ENCODE peak calls at places on chromosome 20, in six cellular contexts. Q is breast epithelium, F is IMR-90, M is heart left ventricle, H is ovary, R is A549. K is an unnamed sample. For H3K4me1, the result is how much of the 10 kb centered on the place peaks cover.

GRCh38 chr20:10786678-10787077 is 112.9 kb upstream of the JAG1 start:
- DNase-seq in Q (no peak), F (no peak), M (no peak), H (no peak), R (no peak), K (no peak)

GRCh38 chr20:12916699-12917098 is 92.1 kb upstream of the SPTLC3 start:
- DNase-seq in Q (no peak), F (no peak), M (no peak), H (no peak), R (no peak), K (no peak)

GRCh38 chr20:23303325-23304102 is 47.1 kb upstream of the NXT1 start:
- DNase-seq in Q (peak), F (no peak), M (no peak), H (no peak), R (no peak), K (no peak)

GRCh38 chr20:25553819-25554296 is 31.5 kb downstream of the NINL start:
- DNase-seq in Q (no peak), F (peak), M (no peak), H (peak), R (no peak), K (peak)

GRCh38 chr20:49397525-49397924 is 84.9 kb downstream of the KCNB1 start:
- DNase-seq in Q (no peak), F (peak), M (no peak), H (no peak), R (peak), K (no peak)

GRCh38 chr20:54237544-54237943 is 29.7 kb downstream of the PFDN4 start:
- DNase-seq in Q (no peak), F (no peak), M (no peak), H (no peak), R (no peak), K (no peak)

GRCh38 chr20:22004946-22005345 is 299.5 kb downstream of the PAX1 start:
- DNase-seq in Q (no peak), F (no peak), M (no peak), H (no peak), R (no peak), K (no peak)

GRCh38 chr20:8390500-8390899 is 258.4 kb downstream of the PLCB1 start:
- DNase-seq in Q (no peak), F (no peak), M (no peak), H (no peak), R (no peak), K (no peak)

GRCh38 chr20:54173653-54174451 is at the start of gene CYP24A1:
- DNase-seq in Q (no peak), F (no peak), M (no peak), H (no peak), R (peak), K (no peak)

GRCh38 chr20:54227751-54228150 is 19.9 kb downstream of the PFDN4 start:
- DNase-seq in Q (no peak), F (no peak), M (no peak), H (no peak), R (no peak), K (no peak)

GRCh38 chr20:20549699-20550098 is 162.7 kb downstream of the RALGAPA2 start:
- DNase-seq in Q (no peak), F (peak), M (no peak), H (no peak), R (peak), K (no peak)

GRCh38 chr20:49948178-49948577 is 12.0 kb downstream of the RNF114 start:
- DNase-seq in Q (no peak), F (peak), M (no peak), H (no peak), R (no peak), K (no peak)

GRCh38 chr20:45969712-45970634 is 2.0 kb downstream of the ZNF335 start:
- DNase-seq in Q (peak), F (peak), M (no peak), H (peak), R (peak), K (peak)

GRCh38 chr20:32993484-32994050 is 10.7 kb downstream of the SUN5 start:
- DNase-seq in Q (no peak), F (no peak), M (no peak), H (no peak), R (no peak), K (no peak)

GRCh38 chr20:40331249-40331648 is 357.8 kb downstream of the MAFB start:
- DNase-seq in Q (no peak), F (no peak), M (no peak), H (no peak), R (no peak), K (no peak)

GRCh38 chr20:2396241-2396814 is 15.6 kb downstream of the TGM6 start:
- DNase-seq in Q (no peak), F (no peak), M (no peak), H (no peak), R (no peak), K (no peak)

GRCh38 chr20:23156842-23157423 is 70.8 kb upstream of the CD93 start:
- DNase-seq in Q (no peak), F (no peak), M (no peak), H (no peak), R (no peak), K (no peak)

GRCh38 chr20:33316958-33317357 is 33.9 kb downstream of the BPIFB1 start:
- DNase-seq in Q (no peak), F (no peak), M (no peak), H (no peak), R (no peak), K (no peak)

GRCh38 chr20:44070139-44070900 is 116.7 kb downstream of the JPH2 start:
- DNase-seq in Q (no peak), F (no peak), M (no peak), H (no peak), R (no peak), K (no peak)

GRCh38 chr20:38635721-38636285 is 34.2 kb downstream of the ARHGAP40 start:
- DNase-seq in Q (no peak), F (peak), M (no peak), H (no peak), R (peak), K (no peak)

GRCh38 chr20:57663241-57663640 is 43.0 kb upstream of the ZBP1 start:
- DNase-seq in Q (peak), F (no peak), M (peak), H (peak), R (no peak), K (peak)

GRCh38 chr20:17809714-17810631 is 110.2 kb downstream of the BANF2 start:
- DNase-seq in Q (no peak), F (peak), M (no peak), H (no peak), R (no peak), K (no peak)

GRCh38 chr20:17969884-17970409 is 1.1 kb downstream of the MGME1 start:
- DNase-seq in Q (no peak), F (peak), M (peak), H (no peak), R (no peak), K (no peak)

GRCh38 chr20:301886-302848 is 4.8 kb downstream of the ZCCHC3 start:
- DNase-seq in Q (no peak), F (no peak), M (no peak), H (no peak), R (no peak), K (no peak)

GRCh38 chr20:46618316-46619110 is 32.7 kb downstream of the SLC13A3 start:
- DNase-seq in Q (no peak), F (no peak), M (no peak), H (no peak), R (no peak), K (no peak)

GRCh38 chr20:25227317-25227831 is 20.5 kb upstream of the PYGB start:
- DNase-seq in Q (no peak), F (peak), M (no peak), H (no peak), R (peak), K (peak)

GRCh38 chr20:42701948-42702347 is 487.8 kb downstream of the PTPRT start:
- DNase-seq in Q (no peak), F (no peak), M (no peak), H (no peak), R (no peak), K (no peak)

GRCh38 chr20:1240549-1240948 is 14.7 kb downstream of the RAD21L1 start:
- DNase-seq in Q (no peak), F (no peak), M (no peak), H (no peak), R (no peak), K (no peak)

GRCh38 chr20:21571841-21572690 is 58.2 kb upstream of the NKX2-2 start:
- DNase-seq in Q (no peak), F (no peak), M (no peak), H (no peak), R (no peak), K (no peak)

GRCh38 chr20:32626407-32626806 is 41.3 kb upstream of the NOL4L start:
- DNase-seq in Q (no peak), F (no peak), M (no peak), H (no peak), R (no peak), K (no peak)

GRCh38 chr20:59830107-59831023 is 103.1 kb downstream of the SYCP2 start:
- DNase-seq in Q (no peak), F (no peak), M (no peak), H (no peak), R (no peak), K (no peak)

GRCh38 chr20:59828478-59829414 is 104.7 kb downstream of the SYCP2 start:
- DNase-seq in Q (peak), F (no peak), M (no peak), H (no peak), R (no peak), K (no peak)

GRCh38 chr20:59831024-59831900 is 102.2 kb downstream of the SYCP2 start:
- DNase-seq in Q (peak), F (no peak), M (no peak), H (no peak), R (no peak), K (no peak)

GRCh38 chr20:59827138-59828056 is 106.0 kb downstream of the SYCP2 start:
- DNase-seq in Q (peak), F (no peak), M (no peak), H (no peak), R (no peak), K (no peak)

DNA sequence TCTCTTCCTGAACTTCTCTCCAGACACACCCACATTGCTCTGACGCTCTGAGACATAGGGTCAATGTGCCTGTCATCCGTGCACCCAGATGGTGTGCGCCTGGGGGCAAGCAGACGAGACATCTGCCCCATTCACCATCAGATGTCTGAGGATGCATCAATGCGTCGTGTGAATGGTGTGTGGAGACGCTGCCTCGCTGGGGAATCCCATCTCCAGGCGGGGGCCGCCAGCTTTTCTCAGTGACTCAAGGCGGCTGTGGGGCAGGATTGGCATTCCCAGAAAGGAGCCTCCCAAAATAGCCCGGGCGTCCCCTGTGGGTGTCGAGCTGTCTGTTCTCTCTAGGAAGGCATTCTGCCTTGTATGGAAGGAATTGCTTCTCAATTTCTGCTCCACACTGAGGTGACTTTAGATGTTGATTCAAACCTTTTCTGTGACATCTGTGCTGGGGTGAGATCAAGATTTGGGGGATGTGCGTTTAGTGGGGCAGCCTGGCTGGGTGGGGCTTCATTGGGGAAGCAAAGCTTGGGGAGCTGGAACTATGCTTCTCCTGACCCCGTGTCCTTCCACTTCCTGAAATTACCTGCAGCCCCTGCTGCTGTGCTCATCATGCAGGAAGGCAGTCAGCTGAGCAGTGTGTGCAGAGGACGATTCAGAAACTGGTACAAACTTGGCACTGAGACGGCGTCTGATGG is 103.9 kb downstream of the SYCP2 start:
- DNase-seq in Q (peak), F (no peak), M (no peak), H (no peak), R (no peak), K (no peak)
- TF ChIP-seq POLR2A in Q (no peak), F (no peak), M (no peak), H (no peak), R (no peak), K (no peak)

GRCh38 chr20:51653226-51653625 is 110.7 kb upstream of the NFATC2 start:
- DNase-seq in Q (no peak), F (no peak), M (no peak), H (no peak), R (no peak), K (no peak)
- H3K4me3 ChIP-seq in Q (no peak), F (no peak), M (no peak), H (no peak), R (no peak), K (no peak)

DNA sequence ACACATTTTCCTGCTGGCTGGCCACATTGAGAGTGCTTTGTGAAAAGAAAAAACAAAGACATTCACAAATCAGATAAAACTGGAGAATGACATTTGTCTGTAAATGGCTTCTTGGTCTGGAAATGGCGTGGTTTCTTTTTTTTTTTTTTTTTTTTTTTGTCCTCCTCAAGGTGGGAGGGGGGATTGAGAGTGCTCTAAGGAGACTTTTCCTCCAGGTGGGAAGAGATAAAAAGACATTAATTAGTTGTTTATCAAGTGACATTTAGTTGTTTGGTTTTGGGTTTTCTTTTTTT is 40.4 kb downstream of the GNAS start:
- DNase-seq in Q (no peak), F (no peak), M (no peak), H (no peak), R (peak), K (no peak)
- H3K4me1 ChIP-seq in Q (under half), F (under half), M (under half), H (under half), R (under half), K (under half)

DNA sequence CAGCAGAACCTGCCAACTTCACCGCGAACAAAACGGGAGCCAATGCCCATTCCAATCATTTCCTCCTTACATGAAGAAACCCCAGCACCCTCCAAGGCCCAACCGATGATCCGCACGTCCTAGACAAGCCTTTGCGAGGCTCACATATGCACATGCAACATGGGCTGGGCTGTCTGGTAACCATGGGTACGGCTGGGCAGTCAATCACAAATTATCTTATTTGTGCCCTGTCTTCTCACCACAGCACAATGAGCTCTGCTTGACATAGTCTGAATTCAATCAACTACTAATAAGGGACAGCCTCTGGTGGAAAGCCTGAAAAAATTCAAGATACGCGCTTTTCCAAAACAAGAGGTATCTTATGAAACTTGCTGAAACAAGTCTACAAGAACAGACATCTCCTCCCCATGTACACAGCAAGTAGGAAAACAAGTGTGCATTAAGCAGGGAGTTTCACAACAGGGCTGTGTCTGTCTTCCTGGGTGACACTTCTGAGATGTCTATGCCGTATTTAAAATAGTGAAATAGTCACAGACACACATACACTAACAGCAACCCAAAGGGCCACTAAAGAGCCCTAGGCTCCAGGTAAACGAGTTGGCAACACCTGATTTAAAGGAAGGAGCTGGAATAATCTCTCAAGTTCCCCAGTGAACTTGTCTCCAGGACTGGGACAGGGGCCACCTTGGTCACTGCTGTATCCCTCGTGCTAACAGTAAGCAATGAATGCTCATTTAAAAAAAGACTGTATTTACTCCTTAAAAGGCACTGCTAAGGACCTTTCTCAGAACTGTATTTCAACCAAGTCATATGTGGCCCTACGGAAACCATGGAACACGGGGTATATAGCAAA is 1.5 kb downstream of the DIDO1 start:
- DNase-seq in Q (no peak), F (peak), M (no peak), H (no peak), R (peak), K (no peak)
- TF ChIP-seq POLR2A in Q (no peak), F (no peak), M (no peak), H (no peak), R (no peak), K (no peak)